ENCODE peak calls at places on chromosomes 12 and 14, in six cellular contexts. W is suprapubic skin, R is stomach, J is tibial nerve, T is prostate gland, K is K562. B is an unnamed sample.

GRCh38 chr12:133058203-133059125 is 21.2 kb downstream of the ZNF84 start:
- DNase-seq in T (no peak), W (no peak), J (no peak), R (no peak), K (no peak), B (no peak)

GRCh38 chr14:54026671-54027070 is 70.0 kb upstream of the BMP4 start:
- DNase-seq in K (no peak), T (no peak), W (no peak), J (no peak), R (no peak), B (no peak)

GRCh38 chr14:32472512-32473472 is 143.7 kb downstream of the AKAP6 start:
- DNase-seq in R (no peak), J (no peak), K (no peak), T (no peak), W (no peak), B (no peak)

GRCh38 chr14:79325071-79325470 is 886.2 kb downstream of the DIO2 start:
- DNase-seq in J (no peak), T (no peak), W (no peak), K (no peak), R (no peak), B (no peak)

GRCh38 chr12:125029756-125030358 is 35.4 kb upstream of the AACS start:
- DNase-seq in T (no peak), K (no peak), R (no peak), W (no peak), J (no peak), B (no peak)

GRCh38 chr12:6323340-6323994 is 13.0 kb downstream of the PLEKHG6 start:
- DNase-seq in R (peak; percentile 42), T (no peak), W (peak; percentile 80), K (peak; percentile 63), J (no peak), B (no peak)

GRCh38 chr14:33229269-33229924 is 290.7 kb downstream of the NPAS3 start:
- DNase-seq in T (no peak), K (no peak), J (no peak), W (no peak), R (no peak), B (no peak)

GRCh38 chr12:106300761-106301160 is 1.8 kb upstream of the TCP11L2 start:
- DNase-seq in R (no peak), J (no peak), K (peak; percentile 11), T (no peak), W (no peak), B (no peak)

GRCh38 chr14:50022661-50023060 is 93.7 kb downstream of the VCPKMT start:
- DNase-seq in J (no peak), R (no peak), K (no peak), W (no peak), T (no peak), B (no peak)

GRCh38 chr14:59161571-59162175 is 26.8 kb upstream of the DAAM1 start:
- DNase-seq in W (no peak), R (no peak), J (no peak), K (peak; percentile 7), T (no peak), B (no peak)

GRCh38 chr14:65214741-65215140 is 112.4 kb upstream of the MAX start:
- DNase-seq in R (no peak), K (no peak), T (peak; percentile 27), W (peak; percentile 45), J (no peak), B (peak; percentile 62)

GRCh38 chr14:20631821-20632389 is 9.6 kb downstream of the OR6S1 start:
- DNase-seq in J (peak; percentile 78), R (peak; percentile 69), T (peak; percentile 62), K (peak; percentile 29), W (peak; percentile 82), B (no peak)

GRCh38 chr12:24360907-24361306 is 411.4 kb upstream of the SOX5 start:
- DNase-seq in T (no peak), J (no peak), R (no peak), W (no peak), K (no peak), B (no peak)

GRCh38 chr14:57247283-57247682 is 21.4 kb downstream of the EXOC5 start:
- DNase-seq in J (no peak), R (no peak), K (no peak), W (no peak), T (no peak), B (no peak)

GRCh38 chr12:51323966-51324895 is at the start of gene BIN2:
- DNase-seq in K (no peak), R (peak; percentile 56), W (peak; percentile 70), T (no peak), J (no peak), B (peak; percentile 89)

GRCh38 chr14:79204591-79204990 is 1006.7 kb downstream of the DIO2 start:
- DNase-seq in T (no peak), R (no peak), K (no peak), W (no peak), J (no peak), B (no peak)

GRCh38 chr14:76181546-76181945 is 29.8 kb downstream of the GPATCH2L start:
- DNase-seq in K (peak; percentile 15), T (no peak), W (no peak), R (no peak), J (no peak), B (no peak)

GRCh38 chr12:88834226-88834625 is 254.0 kb upstream of the KITLG start:
- DNase-seq in R (no peak), J (no peak), W (no peak), T (no peak), K (no peak), B (no peak)

GRCh38 chr12:116222358-116222757 is 55.1 kb downstream of the MED13L start:
- DNase-seq in T (peak; percentile 79), W (peak; percentile 66), K (no peak), R (peak; percentile 82), J (peak; percentile 98), B (peak; percentile 82)

DNA sequence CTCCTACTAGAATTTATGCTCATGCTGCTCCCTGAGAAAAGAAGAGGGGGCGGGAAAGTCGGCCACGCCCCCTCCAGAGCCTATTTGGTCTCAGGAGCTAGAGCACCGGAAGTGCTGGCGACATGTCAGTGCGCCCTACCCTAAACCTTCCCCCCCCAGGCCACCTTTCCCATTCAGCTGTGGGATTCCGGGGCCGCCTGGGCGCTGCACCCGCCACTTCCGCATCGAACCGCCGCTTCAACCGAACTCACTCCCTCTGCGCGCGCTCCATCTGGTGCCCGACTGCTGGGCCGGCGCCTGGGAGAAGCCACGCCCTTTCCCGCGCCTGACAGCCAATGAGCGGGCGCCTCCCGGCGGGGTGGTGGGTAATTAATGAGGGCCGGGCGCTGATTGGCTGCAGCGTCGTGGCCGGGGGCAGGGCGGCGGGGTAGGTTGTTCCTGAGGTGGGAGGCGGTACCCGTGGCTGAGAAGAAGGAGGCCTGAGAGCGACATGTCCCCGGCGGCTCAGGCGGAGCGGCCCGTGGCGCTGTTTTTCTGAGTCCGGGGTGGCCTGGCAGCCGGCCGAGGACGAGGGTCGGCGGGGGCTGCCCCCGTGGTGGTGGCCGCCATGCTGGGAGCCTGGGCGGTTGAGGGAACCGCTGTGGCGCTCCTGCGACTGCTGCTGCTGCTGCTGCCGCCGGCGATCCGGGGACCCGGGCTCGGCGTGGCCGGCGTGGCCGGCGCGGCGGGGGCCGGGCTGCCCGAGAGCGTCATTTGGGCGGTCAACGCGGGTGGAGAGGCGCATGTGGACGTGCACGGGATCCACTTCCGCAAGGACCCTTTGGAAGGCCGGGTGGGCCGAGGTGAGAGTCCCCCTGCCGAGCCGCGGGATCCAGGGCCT is at the start of gene MLEC:
- DNase-seq in T (peak; percentile 99), R (peak; percentile 99), W (peak; percentile 99), K (peak; percentile 99), J (peak; percentile 98), B (peak; percentile 98)
- TF ChIP-seq POLR2A in T (peak; percentile 85), R (no peak), W (peak; percentile 29), K (peak; percentile 80), J (peak; percentile 47), B (no peak)

DNA sequence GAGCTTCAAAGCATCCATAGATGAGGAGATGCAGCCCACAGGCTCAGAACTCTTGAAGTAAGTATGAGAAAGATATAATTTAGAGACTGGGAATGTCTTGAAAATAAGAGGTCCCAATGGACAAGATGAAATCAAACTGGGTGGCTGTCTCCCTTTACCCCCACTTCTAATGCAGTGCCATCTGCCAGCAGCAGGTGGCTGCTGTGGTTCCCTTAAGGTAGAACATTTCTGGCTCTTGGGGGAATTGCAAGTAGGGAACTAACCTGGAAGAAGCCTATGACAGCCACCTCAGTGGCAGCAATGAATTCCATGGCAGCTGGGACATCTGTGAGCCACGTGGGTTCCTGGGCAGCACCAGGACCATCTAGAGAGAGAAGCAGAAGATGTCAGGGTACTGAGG is 648 bp downstream of the ERP27 start:
- DNase-seq in R (no peak), W (no peak), J (no peak), T (no peak), K (no peak), B (no peak)
- H3K4me3 ChIP-seq in R (no peak overlapping the region), W (no peak overlapping the region), J (no peak overlapping the region), T (no peak overlapping the region), K (no peak overlapping the region), B (no peak overlapping the region)

DNA sequence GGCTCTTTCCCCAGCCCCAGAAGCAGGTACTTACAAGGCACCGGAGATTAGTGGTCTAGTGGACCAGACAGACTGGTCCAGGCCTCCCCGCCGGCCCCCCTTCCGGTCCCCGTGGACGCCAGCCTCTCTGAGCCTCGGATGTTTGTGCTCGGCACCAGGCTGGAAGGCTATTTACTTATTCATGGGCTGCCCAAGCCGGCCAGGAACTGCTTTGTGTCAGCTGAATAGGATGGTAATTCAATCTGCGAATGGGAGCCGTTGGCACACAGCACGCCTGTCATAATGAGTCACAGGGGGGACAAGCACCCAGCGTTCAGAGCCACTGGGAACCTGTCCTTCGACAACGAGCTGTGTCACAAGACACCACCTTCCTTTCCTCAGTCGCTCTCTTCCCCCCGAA is 82.3 kb downstream of the RIMBP2 start:
- DNase-seq in W (peak; percentile 30), J (no peak), K (no peak), R (peak; percentile 29), T (peak; percentile 77), B (no peak)
- TF ChIP-seq POLR2A in W (no peak), J (no peak), K (no peak), R (no peak), T (peak; percentile 17), B (no peak)

GRCh38 chr14:51398898-51399297 is 158.9 kb downstream of the TMX1 start:
- DNase-seq in K (no peak), J (no peak), W (no peak), R (no peak), T (no peak), B (no peak)

GRCh38 chr14:51395361-51395849 is 155.4 kb downstream of the TMX1 start:
- DNase-seq in K (no peak), W (peak; percentile 81), J (peak; percentile 38), R (no peak), T (peak; percentile 80), B (peak; percentile 87)

GRCh38 chr14:51394391-51394790 is 154.3 kb downstream of the TMX1 start:
- DNase-seq in K (no peak), R (no peak), T (peak; percentile 12), W (no peak), J (no peak), B (no peak)

GRCh38 chr14:51394804-51395203 is 154.8 kb downstream of the TMX1 start:
- DNase-seq in R (no peak), W (no peak), T (peak; percentile 53), J (no peak), K (no peak), B (no peak)

DNA sequence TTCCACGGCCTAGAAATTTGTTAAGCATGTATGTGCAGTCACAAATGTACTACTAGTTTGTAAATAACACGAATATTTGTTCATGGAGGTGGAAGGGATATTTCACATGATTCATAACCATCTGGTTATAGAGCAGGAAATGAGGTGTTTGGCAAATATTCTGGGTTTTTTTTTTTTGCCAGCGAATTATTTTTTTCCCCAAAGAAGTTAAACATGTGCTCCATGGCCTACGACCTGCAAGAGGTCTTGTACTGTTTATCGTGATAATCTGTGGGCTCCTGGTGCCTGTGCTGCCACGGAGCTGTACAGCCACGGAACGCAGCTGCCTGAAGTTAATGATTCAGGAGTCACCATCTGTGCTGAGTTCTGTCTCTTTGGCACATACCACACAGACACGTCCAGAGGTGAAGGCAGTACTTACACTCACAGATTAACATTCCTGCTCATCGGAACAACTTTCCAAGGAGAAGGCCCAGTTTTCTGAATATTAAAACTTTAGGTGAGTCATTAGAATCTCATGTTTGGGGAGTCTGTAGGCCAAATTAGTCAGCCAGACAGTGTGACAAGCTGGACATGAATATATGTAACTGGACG is 156.3 kb downstream of the TMX1 start:
- DNase-seq in R (no peak), J (peak; percentile 44), T (peak; percentile 11), K (no peak), W (no peak), B (no peak)
- H3K4me3 ChIP-seq in R (no peak overlapping the region), J (no peak overlapping the region), T (no peak overlapping the region), K (no peak overlapping the region), W (no peak overlapping the region), B (no peak overlapping the region)

B was measured in lower leg skin.